ENCODE peak calls at places on chromosomes 4 and X, in four cellular contexts. B is mammary epithelial cell, L is tibial artery, E is heart left ventricle. H is an unnamed sample.
A peak's percentile ranks its signal among the peaks of the same experiment; 100 is the strongest.

GRCh38 chr4:77820836-77821561 is 1.8 kb upstream of the CNOT6L start:
- DNase-seq in E (no peak), B (peak; percentile 41), L (no peak), H (no peak)

GRCh38 chr4:244471-244870 is 60.8 kb downstream of the ZNF732 start:
- DNase-seq in E (no peak), L (no peak), B (peak; percentile 9), H (peak; percentile 7)

GRCh38 chr4:97013309-97014106 is 1129.8 kb downstream of the STPG2 start:
- DNase-seq in B (no peak), E (no peak), L (no peak), H (no peak)

GRCh38 chr4:161555689-161556660 is 607.8 kb downstream of the FSTL5 start:
- DNase-seq in L (no peak), E (no peak), B (peak; percentile 62), H (peak; percentile 83)

GRCh38 chrX:133985164-133986007 is at the start of gene GPC3:
- DNase-seq in L (no peak), B (peak; percentile 2), E (peak; percentile 51), H (no peak)

GRCh38 chrX:57771689-57772088 is 91.6 kb upstream of the NLRP2B start:
- DNase-seq in E (no peak), B (peak; percentile 32), L (no peak), H (no peak)

GRCh38 chr4:73822812-73823480 is 13.5 kb upstream of the CXCL6 start:
- DNase-seq in B (no peak), E (no peak), L (no peak), H (no peak)

GRCh38 chr4:92969650-92970370 is 666.0 kb downstream of the GRID2 start:
- DNase-seq in L (no peak), B (peak; percentile 80), E (no peak), H (peak; percentile 7)

GRCh38 chr4:53861856-53862610 is 202.4 kb downstream of the CHIC2 start:
- DNase-seq in E (no peak), L (no peak), B (peak; percentile 67), H (peak; percentile 70)

GRCh38 chr4:145132521-145133098 is 34.5 kb downstream of the ABCE1 start:
- DNase-seq in B (no peak), E (no peak), L (no peak), H (peak; percentile 11)

GRCh38 chrX:54865208-54865607 is 55.4 kb upstream of the TRO start:
- DNase-seq in E (no peak), B (no peak), L (no peak), H (no peak)

GRCh38 chr4:120053916-120054315 is 12.7 kb downstream of the MAD2L1 start:
- DNase-seq in B (no peak), E (no peak), L (no peak), H (no peak)

GRCh38 chr4:93084599-93085305 is 743.8 kb upstream of the ATOH1 start:
- DNase-seq in B (no peak), E (no peak), L (no peak), H (no peak)

GRCh38 chr4:9979101-9979815 is 42.0 kb downstream of the SLC2A9 start:
- DNase-seq in L (no peak), B (no peak), E (no peak), H (peak; percentile 38)

GRCh38 chr4:8151165-8151650 is 7.4 kb downstream of the ABLIM2 start:
- DNase-seq in L (no peak), E (peak; percentile 22), B (no peak), H (no peak)

GRCh38 chr4:142534994-142535393 is 311.1 kb downstream of the INPP4B start:
- DNase-seq in L (no peak), E (no peak), B (peak; percentile 67), H (no peak)

GRCh38 chr4:2094545-2094944 is 35.4 kb downstream of the NAT8L start:
- DNase-seq in L (no peak), E (no peak), B (no peak), H (no peak)

GRCh38 chr4:99087887-99088484 is 602 bp downstream of the ADH5 start:
- DNase-seq in L (peak; percentile 92), B (peak; percentile 66), E (peak; percentile 71), H (peak; percentile 47)

GRCh38 chrX:72046447-72046846 is 85.3 kb downstream of the RTL5 start:
- DNase-seq in E (no peak), B (no peak), L (no peak), H (no peak)

GRCh38 chr4:128924951-128925350 is 115.5 kb downstream of the JADE1 start:
- DNase-seq in L (no peak), E (no peak), B (peak; percentile 32), H (peak; percentile 4)

GRCh38 chrX:131441033-131441432 is 102.8 kb upstream of the OR13H1 start:
- DNase-seq in L (no peak), E (no peak), B (no peak), H (no peak)

GRCh38 chr4:110306363-110306762 is 107.9 kb upstream of the ELOVL6 start:
- DNase-seq in L (no peak), E (no peak), B (no peak), H (no peak)

GRCh38 chrX:129876734-129877395 is 29.1 kb upstream of the UTP14A start:
- DNase-seq in E (no peak), B (peak; percentile 37), L (no peak), H (peak; percentile 3)

GRCh38 chrX:132041016-132041415 is 17.9 kb downstream of the STK26 start:
- DNase-seq in L (no peak), E (no peak), B (peak; percentile 49), H (peak; percentile 63)

GRCh38 chrX:40628506-40628905 is 5.3 kb downstream of the MPC1L start:
- DNase-seq in E (no peak), B (no peak), L (no peak), H (no peak)

GRCh38 chrX:152072236-152072635 is 66.1 kb downstream of the MAGEA10 start:
- DNase-seq in L (no peak), E (peak; percentile 7), B (peak; percentile 74), H (peak; percentile 72)

GRCh38 chr4:158995963-158996362 is 106.9 kb upstream of the RAPGEF2 start:
- DNase-seq in L (no peak), E (no peak), B (no peak), H (no peak)

GRCh38 chr4:118905546-118905945 is 16.9 kb downstream of the SYNPO2 start:
- DNase-seq in E (no peak), L (no peak), B (no peak), H (peak; percentile 80)

GRCh38 chrX:129769467-129770154 is 10.1 kb upstream of the SASH3 start:
- DNase-seq in E (no peak), L (no peak), B (no peak), H (no peak)

GRCh38 chrX:40734956-40735317 is 405 bp downstream of the MED14 start:
- DNase-seq in B (no peak), E (no peak), L (no peak), H (no peak)

GRCh38 chr4:110781944-110782343 is 159.1 kb upstream of the PITX2 start:
- DNase-seq in L (no peak), E (no peak), B (no peak), H (no peak)

GRCh38 chrX:17635231-17635630 is 102.1 kb upstream of the SCML1 start:
- DNase-seq in E (no peak), L (no peak), B (no peak), H (peak; percentile 27)

GRCh38 chrX:102714994-102715393 is 2.7 kb downstream of the GPRASP2 start:
- DNase-seq in L (no peak), B (no peak), E (no peak), H (no peak)

GRCh38 chr4:72817012-72817411 is 248.0 kb upstream of the ADAMTS3 start:
- DNase-seq in B (no peak), E (no peak), L (no peak), H (peak; percentile 64)

GRCh38 chr4:24970635-24971034 is 57.8 kb upstream of the CCDC149 start:
- DNase-seq in L (no peak), B (no peak), E (no peak), H (no peak)
- TF ChIP-seq CTCF in L (no peak), B (peak; percentile 3), E (no peak), H (no peak)

GRCh38 chr4:104491396-104491821 is 3.3 kb downstream of the CXXC4 start:
- DNase-seq in B (no peak), L (no peak), E (peak; percentile 72), H (no peak)
- H3K27me3 ChIP-seq in B (peaks cover 20% of the 10 kb centered on the region), L (no peaks in the 10 kb centered on the region), E (no peaks in the 10 kb centered on the region), H (no peaks in the 10 kb centered on the region)

GRCh38 chr4:31107362-31107761 is 387.2 kb downstream of the PCDH7 start:
- DNase-seq in B (peak; percentile 1), E (no peak), L (no peak), H (no peak)
- H3K27ac ChIP-seq in B (no peak overlapping the region), E (no peak overlapping the region), L (no peak overlapping the region), H (no peak overlapping the region)

GRCh38 chr4:100848865-100849264 is 331.0 kb upstream of the EMCN start:
- DNase-seq in B (no peak), L (no peak), E (no peak), H (no peak)
- TF ChIP-seq CTCF in B (peak; percentile 41), L (no peak), E (peak; percentile 11), H (peak; percentile 39)

GRCh38 chr4:37882665-37883296 is 8.1 kb upstream of the TBC1D1 start:
- DNase-seq in L (peak; percentile 70), B (peak; percentile 23), E (no peak), H (no peak)

GRCh38 chr4:37890501-37891220 is at the start of gene TBC1D1:
- DNase-seq in E (peak; percentile 88), L (peak; percentile 95), B (peak; percentile 16), H (no peak)

GRCh38 chr4:37884855-37885487 is 5.9 kb upstream of the TBC1D1 start:
- DNase-seq in E (no peak), B (no peak), L (no peak), H (no peak)

GRCh38 chr4:37889849-37890500 is 909 bp upstream of the TBC1D1 start:
- DNase-seq in E (peak; percentile 66), L (peak; percentile 85), B (no peak), H (no peak)

GRCh38 chr4:37885496-37885895 is 5.4 kb upstream of the TBC1D1 start:
- DNase-seq in E (no peak), L (peak; percentile 82), B (no peak), H (peak; percentile 45)
- H3K27me3 ChIP-seq in E (no peaks in the 10 kb centered on the region), L (no peaks in the 10 kb centered on the region), B (peaks cover 7% of the 10 kb centered on the region), H (no peaks in the 10 kb centered on the region)

DNA sequence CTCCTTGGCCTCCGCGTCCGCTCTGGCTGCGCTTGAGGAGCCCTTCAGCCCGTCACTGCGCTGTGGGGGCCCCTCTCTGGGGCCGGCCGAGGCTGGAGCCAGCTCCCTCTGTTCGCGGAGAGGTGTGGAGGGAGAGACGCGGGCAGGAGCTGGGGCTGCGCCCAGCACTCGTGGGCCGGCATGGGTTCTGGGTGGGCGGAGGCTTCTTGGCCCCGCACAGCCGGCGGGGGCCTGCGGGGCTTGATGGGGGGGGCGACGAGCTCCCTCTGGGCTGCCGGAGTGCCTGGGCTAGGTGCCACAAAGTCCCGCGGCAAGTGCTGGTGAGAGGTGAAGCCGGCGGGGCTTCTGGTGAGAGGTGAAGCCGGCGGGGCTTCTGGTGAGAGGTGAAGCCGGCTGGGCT is 61.9 kb downstream of the ANKRD50 start:
- DNase-seq in B (no peak), L (no peak), E (peak; percentile 51), H (no peak)
- H3K27ac ChIP-seq in B (no peak overlapping the region), L (no peak overlapping the region), E (no peak overlapping the region), H (no peak overlapping the region)

DNA sequence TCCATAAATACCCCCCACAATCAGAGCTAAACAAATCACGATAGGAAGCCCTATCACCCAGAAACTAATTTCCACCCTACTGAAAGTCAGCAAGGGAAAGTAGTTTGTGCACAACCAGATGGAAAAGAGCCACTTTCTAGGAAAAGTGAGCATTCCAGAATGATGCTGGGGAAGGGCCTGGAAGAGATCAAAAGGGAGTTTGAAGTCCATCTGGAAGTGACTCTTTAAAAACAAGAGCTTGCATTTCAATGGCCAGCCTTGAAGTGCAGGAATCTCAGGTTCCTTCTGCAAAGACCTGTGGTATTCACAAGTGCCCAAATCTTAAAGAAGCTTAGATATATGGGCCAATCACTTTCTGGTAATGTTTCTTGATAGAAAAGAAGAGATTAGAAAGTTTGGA is 97.0 kb upstream of the LDB2 start:
- DNase-seq in L (no peak), B (no peak), E (no peak), H (no peak)
- TF ChIP-seq CTCF in L (no peak), B (no peak), E (no peak), H (no peak)